ENCODE peak calls at places on chromosome 5, in four cellular contexts. H is NT2/D1, F is SJCRH30, M is mucosa of descending colon. P is an unnamed sample.

GRCh38 chr5:133825631-133826289 is 142.7 kb downstream of the C5orf15 start:
- DNase-seq in H (no peak), F (peak), M (no peak), P (no peak)

GRCh38 chr5:76789991-76790571 is 28.7 kb upstream of the F2RL1 start:
- DNase-seq in M (no peak), F (no peak), H (no peak), P (no peak)

GRCh38 chr5:14588145-14588544 is 6.6 kb downstream of the OTULINL start:
- DNase-seq in M (no peak), H (no peak), F (no peak), P (no peak)

GRCh38 chr5:74130141-74130897 is 504.3 kb downstream of the ARHGEF28 start:
- DNase-seq in M (no peak), F (no peak), H (no peak), P (no peak)

GRCh38 chr5:10648806-10649517 is 85.1 kb downstream of the ANKRD33B start:
- DNase-seq in F (no peak), M (no peak), H (no peak), P (no peak)

GRCh38 chr5:10474521-10475075 is 32.9 kb downstream of the ROPN1L start:
- DNase-seq in F (no peak), M (no peak), H (no peak), P (no peak)

GRCh38 chr5:179298181-179298993 is 46.9 kb downstream of the ADAMTS2 start:
- DNase-seq in F (no peak), M (peak), H (no peak), P (no peak)

GRCh38 chr5:27158775-27159174 is 120.4 kb upstream of the CDH9 start:
- DNase-seq in F (no peak), M (no peak), H (no peak), P (no peak)

GRCh38 chr5:171757853-171758535 is 27.6 kb upstream of the SMIM23 start:
- DNase-seq in M (no peak), F (no peak), H (no peak), P (peak)

GRCh38 chr5:110072646-110073045 is 382.9 kb downstream of the MAN2A1 start:
- DNase-seq in M (no peak), H (no peak), F (no peak), P (no peak)

GRCh38 chr5:16935271-16936149 is 578 bp downstream of the MYO10 start:
- DNase-seq in M (peak), H (no peak), F (peak), P (peak)

GRCh38 chr5:42751044-42751443 is 5.6 kb upstream of the CCDC152 start:
- DNase-seq in M (no peak), H (no peak), F (no peak), P (no peak)

GRCh38 chr5:124748687-124749594 is 2.5 kb upstream of the ZNF608 start:
- DNase-seq in F (peak), H (peak), M (peak), P (peak)

GRCh38 chr5:105146867-105147266 is 1584.3 kb upstream of the NUDT12 start:
- DNase-seq in M (no peak), H (no peak), F (no peak), P (no peak)

GRCh38 chr5:149071216-149071615 is 8.4 kb upstream of the SH3TC2 start:
- DNase-seq in H (no peak), M (no peak), F (no peak), P (no peak)

GRCh38 chr5:66232701-66233100 is 88.6 kb downstream of the SREK1 start:
- DNase-seq in F (no peak), H (no peak), M (no peak), P (no peak)

GRCh38 chr5:74400067-74400466 is 240.5 kb downstream of the ENC1 start:
- DNase-seq in H (no peak), F (no peak), M (no peak), P (peak)

GRCh38 chr5:172453206-172453985 is 929 bp downstream of the SH3PXD2B start:
- DNase-seq in F (peak), H (peak), M (peak), P (no peak)

GRCh38 chr5:88089757-88090390 is 178.8 kb downstream of the TMEM161B start:
- DNase-seq in F (no peak), M (no peak), H (no peak), P (no peak)

GRCh38 chr5:98308960-98309359 is 464.5 kb upstream of the RGMB start:
- DNase-seq in F (no peak), H (no peak), M (no peak), P (peak)

GRCh38 chr5:149939572-149939971 is 5.0 kb downstream of the PDE6A start:
- DNase-seq in H (no peak), F (no peak), M (no peak), P (no peak)

GRCh38 chr5:176388003-176388340 is 426 bp downstream of the NOP16 start:
- DNase-seq in F (peak), M (no peak), H (no peak), P (no peak)

GRCh38 chr5:110413856-110414255 is 312.6 kb downstream of the TMEM232 start:
- DNase-seq in M (no peak), F (no peak), H (no peak), P (no peak)

GRCh38 chr5:76524101-76524835 is 98.9 kb downstream of the F2RL2 start:
- DNase-seq in M (no peak), F (no peak), H (peak), P (no peak)

DNA sequence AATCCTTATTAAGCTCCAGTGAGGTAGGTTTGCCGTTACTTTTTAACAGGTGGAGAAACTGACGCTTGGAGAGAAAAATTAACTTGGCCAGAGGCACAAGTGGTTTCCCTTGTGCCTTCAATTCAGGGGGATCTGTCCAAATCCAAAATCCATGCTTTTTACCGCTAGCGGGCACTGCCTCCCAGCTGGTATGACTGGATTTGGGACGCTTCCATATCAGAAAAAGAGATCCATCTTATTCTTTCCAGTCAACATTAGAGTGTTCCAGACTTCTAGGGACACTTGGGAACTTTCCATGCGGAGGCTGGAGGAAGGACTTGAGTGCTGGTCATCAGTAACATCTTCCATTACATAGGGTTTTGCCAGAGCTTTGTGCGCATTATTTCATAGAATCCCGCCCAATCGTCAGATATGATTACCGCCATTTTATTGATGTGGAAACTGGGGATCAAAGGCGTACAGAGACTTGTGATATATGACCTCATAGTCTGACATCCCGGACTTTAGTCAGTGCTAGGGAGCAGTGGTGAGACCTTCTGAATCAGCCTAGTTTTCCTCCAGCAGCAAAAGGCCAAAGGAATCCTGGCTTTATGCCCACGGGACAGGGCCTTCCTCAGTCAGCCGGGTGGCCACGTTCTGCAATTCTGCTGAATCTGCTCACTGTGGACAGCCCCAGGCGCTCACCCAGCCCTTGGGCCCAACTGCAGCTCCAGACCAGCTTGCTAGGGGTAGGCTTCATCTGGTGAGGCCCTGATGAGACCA is 1.1 kb upstream of the GNPDA1 start:
- DNase-seq in F (no peak), H (no peak), M (peak), P (peak)
- H3K4me3 ChIP-seq in F (peak), H (no peak), M (no peak), P (no peak)

DNA sequence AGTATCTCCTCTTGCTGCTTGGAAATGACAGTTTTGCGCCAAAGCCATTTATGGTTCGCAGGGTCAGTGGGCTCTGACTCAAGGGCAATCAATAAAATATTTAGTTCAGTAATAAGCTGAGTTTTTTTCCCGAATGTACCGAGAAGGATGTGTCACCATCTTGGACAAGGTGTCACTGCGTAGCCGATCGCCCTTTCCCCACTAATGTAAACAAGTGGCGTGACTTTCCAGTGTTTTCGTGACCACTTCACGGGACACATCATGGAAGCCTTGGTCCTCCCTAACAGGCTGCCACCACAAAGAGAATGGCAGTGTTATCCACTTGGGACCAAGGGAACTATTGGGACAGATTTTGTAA is 16.4 kb downstream of the ISL1 start:
- DNase-seq in M (no peak), F (no peak), H (no peak), P (no peak)
- H3K4me3 ChIP-seq in M (no peak), F (no peak), H (peak), P (no peak)

GRCh38 chr5:170617519-170618218 is 113.8 kb downstream of the KCNIP1 start:
- DNase-seq in H (no peak), F (no peak), M (no peak), P (peak)
- H3K4me3 ChIP-seq in H (no peak), F (no peak), M (no peak), P (no peak)

GRCh38 chr5:173866249-173867172 is 21.6 kb upstream of the CPEB4 start:
- DNase-seq in H (no peak), M (no peak), F (no peak), P (no peak)
- H3K4me3 ChIP-seq in H (no peak), M (no peak), F (no peak), P (no peak)

DNA sequence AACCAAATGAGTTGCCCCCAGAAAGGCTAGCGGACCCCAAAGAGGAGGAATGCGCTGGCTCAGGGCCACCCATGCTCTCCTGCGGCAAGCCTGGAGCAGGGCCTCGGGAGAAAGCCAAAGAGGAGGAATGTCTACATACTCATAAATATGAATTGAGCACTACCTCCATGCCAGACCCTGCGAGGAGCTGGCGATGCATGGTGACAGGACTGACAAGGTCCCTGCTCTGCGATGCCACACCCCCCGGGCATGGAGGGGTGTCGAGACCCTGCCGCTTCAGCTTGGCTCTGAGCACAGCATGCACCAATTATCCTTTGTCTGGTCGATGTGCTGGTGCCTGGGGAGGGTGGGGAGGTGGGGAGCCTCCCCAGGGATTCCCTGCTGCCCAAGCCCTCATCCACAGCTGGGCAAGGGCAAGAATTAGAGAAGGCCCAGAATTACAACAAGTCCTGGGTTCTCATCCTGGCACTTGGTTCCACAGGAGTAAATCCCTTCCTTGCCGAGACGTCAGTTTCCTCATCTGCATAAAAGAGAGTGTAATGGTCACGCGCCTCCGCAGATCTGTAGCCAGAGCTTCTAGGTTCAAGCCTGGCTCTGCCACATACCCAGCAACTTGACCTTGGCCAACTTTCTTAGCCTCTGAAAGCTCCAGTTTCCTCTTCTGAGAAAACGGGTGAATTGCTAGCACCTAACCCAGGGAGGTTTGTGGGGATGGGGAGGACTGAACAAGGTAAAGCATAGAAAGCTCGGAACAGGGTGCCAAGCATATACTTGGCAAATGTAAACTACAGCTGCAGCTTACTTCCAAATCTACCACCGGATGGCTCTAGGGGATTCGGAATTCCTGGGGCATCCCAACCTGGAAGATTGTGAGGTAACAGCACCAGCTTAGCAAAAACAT is 74.3 kb downstream of the FAM114A2 start:
- DNase-seq in F (no peak), M (no peak), H (no peak), P (no peak)
- H3K4me3 ChIP-seq in F (no peak), M (no peak), H (no peak), P (no peak)

DNA sequence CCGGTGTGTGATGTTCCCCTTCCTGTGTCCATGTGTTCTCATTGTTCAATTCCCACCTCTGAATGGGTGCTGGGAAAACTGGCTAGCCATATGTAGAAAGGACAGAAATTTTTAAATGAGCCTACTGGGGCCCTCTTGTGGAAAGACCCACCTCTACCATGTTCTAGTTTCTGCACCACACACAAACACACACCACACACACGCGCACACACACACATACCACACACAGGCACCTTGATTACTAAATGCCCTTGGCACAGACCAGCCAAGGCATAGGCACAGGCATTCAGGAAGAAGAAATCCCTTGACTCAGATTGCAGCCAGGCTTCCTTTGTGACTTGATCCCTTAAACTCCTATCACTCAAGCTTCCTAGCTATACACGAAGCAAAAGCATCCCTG is 60.5 kb downstream of the SIL1 start:
- DNase-seq in M (no peak), F (peak), H (no peak), P (peak)
- H3K4me3 ChIP-seq in M (no peak), F (no peak), H (no peak), P (no peak)